ENCODE peak calls at places on chromosome 11, in six cellular contexts. R, L, Y, D, B and O are unnamed samples.

GRCh38 chr11:30984442-30984816 is 385.1 kb downstream of the DCDC1 start:
- DNase-seq in R (no peak), L (no peak), Y (peak), D (no peak), B (no peak), O (no peak)

GRCh38 chr11:1119282-1120146 is 38.2 kb upstream of the MUC5AC start:
- DNase-seq in R (peak), L (no peak), Y (peak), D (peak), B (no peak), O (no peak)

GRCh38 chr11:77062924-77063323 is 3.8 kb upstream of the CAPN5 start:
- DNase-seq in R (peak), L (no peak), Y (peak), D (no peak), B (no peak), O (no peak)

GRCh38 chr11:6440906-6441358 is at the start of gene HPX:
- DNase-seq in R (no peak), L (no peak), Y (no peak), D (no peak), B (no peak), O (no peak)

GRCh38 chr11:86116386-86116726 is 47.5 kb upstream of the PICALM start:
- DNase-seq in R (no peak), L (no peak), Y (no peak), D (no peak), B (no peak), O (no peak)

GRCh38 chr11:125902315-125902926 is 585 bp downstream of the PUS3 start:
- DNase-seq in R (no peak), L (no peak), Y (no peak), D (no peak), B (no peak), O (no peak)

GRCh38 chr11:132638421-132638820 is 893.9 kb downstream of the OPCML start:
- DNase-seq in R (no peak), L (no peak), Y (no peak), D (no peak), B (no peak), O (no peak)

GRCh38 chr11:102757823-102758549 is 22.4 kb downstream of the MMP10 start:
- DNase-seq in R (no peak), L (no peak), Y (no peak), D (no peak), B (no peak), O (no peak)